ENCODE peak calls at places on chromosomes 16 and 17, in six cellular contexts. T is MM.1S, Q is endodermal cell, G is HCT116, W is colonic mucosa, S is Karpas-422. V is an unnamed sample.

GRCh38 chr17:50841949-50842354 is 6.6 kb downstream of the WFIKKN2 start:
- DNase-seq in T (peak), Q (peak), G (peak), W (peak), S (peak), V (peak)

GRCh38 chr16:87581867-87582220 is 20.5 kb upstream of the JPH3 start:
- DNase-seq in T (no peak), Q (no peak), G (peak), W (peak), S (no peak), V (no peak)

GRCh38 chr16:10265770-10266615 is 83.8 kb upstream of the GRIN2A start:
- DNase-seq in T (no peak), Q (no peak), G (no peak), W (no peak), S (no peak), V (no peak)

GRCh38 chr16:81532491-81533174 is 88.0 kb downstream of the CMIP start:
- DNase-seq in T (no peak), Q (no peak), G (no peak), W (peak), S (no peak), V (no peak)

GRCh38 chr17:859461-860195 is 77.5 kb downstream of the MRM3 start:
- DNase-seq in T (no peak), Q (no peak), G (no peak), W (no peak), S (no peak), V (no peak)

GRCh38 chr16:70691223-70692129 is 5.6 kb upstream of the MTSS2 start:
- DNase-seq in T (no peak), Q (no peak), G (no peak), W (peak), S (no peak), V (no peak)

GRCh38 chr17:16269658-16270057 is 52.6 kb downstream of the PIGL start:
- DNase-seq in T (no peak), Q (no peak), G (no peak), W (no peak), S (no peak), V (no peak)

GRCh38 chr17:81193470-81194224 is 27.6 kb upstream of the AATK start:
- DNase-seq in T (no peak), Q (no peak), G (no peak), W (no peak), S (no peak), V (no peak)

GRCh38 chr16:79267781-79268180 is 332.8 kb downstream of the MAF start:
- DNase-seq in T (no peak), Q (peak), G (no peak), W (no peak), S (no peak), V (no peak)

GRCh38 chr16:72222503-72222902 is 50.5 kb upstream of the PMFBP1 start:
- DNase-seq in T (no peak), Q (no peak), G (no peak), W (no peak), S (no peak), V (no peak)

DNA sequence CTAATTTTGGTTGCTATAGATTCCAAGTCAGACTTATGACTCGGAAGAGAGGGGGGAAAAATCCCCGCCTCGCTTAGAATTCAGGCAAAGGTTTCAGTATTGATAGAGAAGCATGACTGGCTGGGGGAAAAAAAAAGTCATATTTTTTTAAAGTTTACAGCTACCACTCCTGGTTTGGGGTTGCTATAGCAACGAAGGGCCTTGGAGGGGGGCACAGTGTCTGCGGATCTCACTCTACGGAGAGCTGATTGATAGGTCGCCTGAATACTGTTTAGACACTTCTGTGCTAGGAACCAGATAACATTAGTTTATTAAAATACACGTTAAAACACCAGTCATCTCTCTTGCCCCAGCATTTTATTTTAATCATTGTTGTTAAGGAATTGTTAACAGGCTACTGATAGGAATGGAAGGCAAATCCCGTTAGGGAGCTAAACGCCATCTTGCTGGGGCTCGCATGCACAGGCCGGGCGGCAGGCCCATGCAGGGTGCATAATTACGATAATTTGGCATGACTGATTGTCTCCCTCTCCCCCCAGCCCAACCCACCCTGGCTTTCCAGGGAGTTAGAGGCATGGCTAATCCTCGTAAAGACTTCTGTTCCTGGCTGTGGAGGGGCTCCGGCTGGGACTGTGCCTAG is 380.0 kb upstream of the XYLT1 start:
- DNase-seq in T (no peak), Q (no peak), G (no peak), W (no peak), S (no peak), V (no peak)
- H3K4me3 ChIP-seq in T (no peak), Q (no peak), G (no peak), W (no peak), S (no peak), V (no peak)

DNA sequence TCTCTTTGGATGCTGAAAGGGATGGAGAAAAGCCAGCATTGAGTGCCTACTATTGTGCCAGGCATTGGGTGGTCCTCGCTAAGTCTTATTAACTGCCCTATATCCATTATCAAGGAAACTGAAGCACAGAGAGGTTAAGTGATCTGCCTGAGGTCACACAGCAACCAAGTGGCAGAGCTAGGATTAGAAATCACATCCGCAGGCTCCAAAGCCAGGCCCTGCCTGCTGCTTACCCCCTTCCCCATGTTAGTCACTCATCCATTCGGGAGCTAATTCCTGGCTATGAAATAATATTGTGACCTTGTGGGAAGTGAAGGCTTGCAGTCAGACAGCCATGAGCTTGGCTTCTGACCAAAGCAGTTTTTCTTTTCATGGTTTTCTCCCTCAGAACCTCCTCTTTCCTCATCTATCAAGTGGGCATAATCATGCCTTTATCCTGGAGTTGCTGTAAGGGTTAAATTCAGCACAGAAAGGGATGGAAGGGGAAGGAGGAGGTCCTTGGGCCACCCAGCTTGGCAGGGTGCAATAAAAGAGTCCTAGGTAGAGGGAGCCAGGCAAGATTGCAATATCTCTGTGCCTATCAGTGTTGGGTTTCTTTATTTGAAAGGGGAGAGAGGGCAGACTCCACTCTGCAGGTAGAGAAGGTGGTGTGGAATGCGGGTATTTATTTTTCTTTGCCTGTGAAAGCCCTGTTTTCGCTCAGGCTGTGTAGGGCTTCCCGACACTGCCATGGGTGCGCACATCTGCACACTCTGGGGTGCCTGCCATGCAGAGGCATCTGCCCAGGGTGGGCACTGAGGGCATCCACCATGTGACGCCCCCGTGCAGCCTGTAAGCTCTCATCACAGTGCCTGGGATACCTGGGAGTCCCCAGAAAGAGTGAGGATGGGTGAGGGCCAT is 11.3 kb downstream of the RAI1 start:
- DNase-seq in T (no peak), Q (no peak), G (no peak), W (no peak), S (peak), V (no peak)
- H3K9ac ChIP-seq in T (no peak), Q (no peak), G (peak), W (peak), S (peak), V (no peak)

GRCh38 chr16:22103371-22103890 is 11.1 kb downstream of the VWA3A start:
- DNase-seq in T (no peak), Q (no peak), G (no peak), W (no peak), S (no peak), V (no peak)

GRCh38 chr16:22093952-22094351 is 1.6 kb downstream of the VWA3A start:
- DNase-seq in T (no peak), Q (no peak), G (no peak), W (no peak), S (no peak), V (no peak)

GRCh38 chr16:22098538-22099255 is 6.4 kb downstream of the VWA3A start:
- DNase-seq in T (peak), Q (peak), G (peak), W (no peak), S (peak), V (peak)

DNA sequence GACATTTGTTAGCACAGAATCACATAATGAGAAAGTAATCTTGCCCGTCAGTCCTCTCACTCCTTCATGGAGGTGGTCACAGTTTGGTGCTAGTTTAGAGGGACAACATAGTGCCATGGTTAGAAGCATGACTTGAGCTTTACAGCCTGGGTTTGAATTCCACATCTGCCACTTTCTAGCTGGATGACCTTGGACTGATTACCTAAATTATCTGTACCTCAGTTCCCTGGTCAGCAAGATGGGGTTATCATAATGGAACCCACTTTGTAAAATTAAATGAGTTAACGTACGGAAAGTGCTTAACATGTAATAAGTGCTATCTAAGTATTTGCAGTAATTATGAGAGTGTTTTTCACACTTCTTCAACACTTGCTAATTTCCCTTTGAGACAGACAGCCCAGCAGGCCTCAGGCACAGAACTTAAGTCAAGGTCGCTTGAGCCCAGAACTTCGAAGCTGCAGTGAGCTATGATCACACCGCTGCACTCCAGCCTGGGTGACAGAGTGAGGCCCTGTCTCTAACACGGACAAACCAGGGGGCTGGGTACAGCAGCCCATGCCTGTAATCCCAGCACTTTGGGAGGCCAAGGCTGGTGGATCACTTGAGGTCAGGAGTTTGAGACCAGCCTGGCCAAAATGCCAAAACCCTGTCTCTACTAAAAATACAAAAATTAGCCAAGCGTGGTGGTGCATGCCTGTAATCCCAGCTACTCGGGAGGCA is 7.1 kb downstream of the VWA3A start:
- DNase-seq in T (no peak), Q (no peak), G (no peak), W (no peak), S (no peak), V (no peak)
- H3K4me3 ChIP-seq in T (no peak), Q (no peak), G (no peak), W (no peak), S (no peak), V (no peak)

DNA sequence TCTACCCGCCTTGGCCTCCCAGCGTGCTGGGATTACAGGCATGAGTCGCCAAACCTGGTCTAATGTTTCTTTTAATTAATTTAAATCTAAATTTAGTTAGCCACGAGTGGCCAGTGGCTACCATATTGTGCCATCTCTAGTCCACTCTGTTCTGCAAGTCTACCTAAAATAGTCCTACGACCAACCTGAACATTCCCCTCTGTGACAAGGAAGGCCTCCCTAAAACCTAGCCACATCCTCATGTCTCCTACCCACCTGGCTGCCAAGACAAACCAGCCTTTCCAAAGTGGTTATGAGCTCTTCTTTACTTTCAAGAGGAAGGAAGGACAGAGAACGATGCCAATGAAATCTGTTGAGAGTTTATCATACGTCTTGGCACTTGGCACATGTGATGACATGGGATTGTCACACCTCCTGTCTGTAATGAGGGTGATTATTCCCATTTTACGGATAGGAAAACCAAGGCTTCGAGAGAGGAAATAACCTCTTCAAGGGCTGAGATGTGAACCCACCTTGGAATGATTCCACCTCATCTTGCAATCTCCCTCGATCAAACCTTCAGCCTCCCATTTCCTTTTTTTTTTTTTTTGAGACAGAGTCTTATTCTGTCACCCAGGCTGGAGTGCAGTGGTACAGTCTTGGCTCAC is 19.7 kb downstream of the MYH11 start:
- DNase-seq in T (no peak), Q (no peak), G (no peak), W (no peak), S (no peak), V (no peak)
- H3K9ac ChIP-seq in T (no peak), Q (no peak), G (no peak), W (no peak), S (no peak), V (no peak)

GRCh38 chr16:27407158-27407557 is 5.2 kb downstream of the IL21R start:
- DNase-seq in T (no peak), Q (no peak), G (no peak), W (no peak), S (no peak), V (no peak)
- H3K4me3 ChIP-seq in T (no peak), Q (no peak), G (no peak), W (no peak), S (no peak), V (no peak)

GRCh38 chr17:77324227-77324626 is 183.5 kb downstream of the SEC14L1 start:
- DNase-seq in T (no peak), Q (peak), G (no peak), W (peak), S (no peak), V (no peak)

GRCh38 chr17:77327181-77327565 is 186.4 kb downstream of the SEC14L1 start:
- DNase-seq in T (no peak), Q (peak), G (no peak), W (no peak), S (no peak), V (no peak)

GRCh38 chr17:77326636-77327035 is 185.9 kb downstream of the SEC14L1 start:
- DNase-seq in T (no peak), Q (peak), G (no peak), W (peak), S (no peak), V (no peak)

GRCh38 chr17:77325826-77326581 is 185.2 kb downstream of the SEC14L1 start:
- DNase-seq in T (no peak), Q (peak), G (no peak), W (peak), S (no peak), V (peak)

GRCh38 chr17:77325537-77325825 is 184.7 kb downstream of the SEC14L1 start:
- DNase-seq in T (no peak), Q (no peak), G (no peak), W (no peak), S (no peak), V (no peak)
- H3K9ac ChIP-seq in T (peak), Q (no peak), G (peak), W (no peak), S (peak), V (no peak)

V was measured in DND-41.